ENCODE peak calls at places on chromosomes 6 and 20, in eight cellular contexts. Q, W, R, O, X, B, U and J are unnamed samples.

GRCh38 chr6:37137201-37137880 is 32.6 kb upstream of the PIM1 start:
- DNase-seq in B (no peak), X (no peak), O (no peak), Q (peak), W (no peak), R (no peak), U (peak), J (peak)

GRCh38 chr20:20895537-20895936 is 183.1 kb upstream of the RALGAPA2 start:
- DNase-seq in Q (no peak), W (no peak), R (no peak), U (no peak), B (no peak), O (no peak), X (no peak), J (no peak)

GRCh38 chr6:123276439-123277045 is 280.5 kb downstream of the CLVS2 start:
- DNase-seq in Q (no peak), R (no peak), O (no peak), W (no peak), X (no peak), U (no peak), B (no peak), J (no peak)

GRCh38 chr6:107670792-107671199 is 153.3 kb downstream of the SCML4 start:
- DNase-seq in U (peak), B (peak), X (no peak), W (no peak), O (no peak), R (peak), Q (peak), J (peak)

GRCh38 chr6:148349466-148349865 is 6.8 kb downstream of the SASH1 start:
- DNase-seq in B (no peak), O (no peak), Q (no peak), W (no peak), X (no peak), U (no peak), R (no peak), J (no peak)

GRCh38 chr6:14200047-14200446 is 82.5 kb downstream of the CD83 start:
- DNase-seq in W (no peak), R (no peak), Q (no peak), U (no peak), O (no peak), B (no peak), X (no peak), J (no peak)

GRCh38 chr6:166221040-166221439 is 53.4 kb upstream of the TBXT start:
- DNase-seq in O (no peak), B (no peak), U (no peak), Q (peak), R (no peak), X (no peak), W (no peak), J (peak)

GRCh38 chr6:113439861-113440260 is 417.3 kb upstream of the MARCKS start:
- DNase-seq in Q (no peak), O (no peak), W (no peak), X (no peak), U (no peak), B (no peak), R (no peak), J (no peak)

GRCh38 chr6:112956696-112957525 is 609.8 kb downstream of the RFPL4B start:
- DNase-seq in B (no peak), U (peak), O (no peak), X (no peak), Q (no peak), W (no peak), R (no peak), J (no peak)

GRCh38 chr20:47989957-47990356 is 204.7 kb upstream of the SULF2 start:
- DNase-seq in Q (no peak), X (no peak), W (no peak), U (no peak), R (no peak), B (no peak), O (no peak), J (no peak)

GRCh38 chr6:31270788-31271640 is 878 bp downstream of the HLA-C start:
- DNase-seq in B (peak), X (no peak), W (peak), Q (peak), O (peak), U (peak), R (peak), J (peak)

GRCh38 chr6:11537229-11538048 is at the start of gene TMEM170B:
- DNase-seq in B (peak), O (peak), W (peak), R (peak), U (peak), Q (peak), X (peak), J (peak)

GRCh38 chr20:5197847-5198650 is 71.2 kb downstream of the CDS2 start:
- DNase-seq in Q (no peak), B (no peak), W (no peak), O (no peak), U (no peak), R (peak), X (no peak), J (no peak)

GRCh38 chr6:91083226-91083625 is 496.4 kb upstream of the MAP3K7 start:
- DNase-seq in X (no peak), O (no peak), R (no peak), B (no peak), W (no peak), U (no peak), Q (no peak), J (no peak)

GRCh38 chr20:47296950-47297349 is 59.5 kb downstream of the ZMYND8 start:
- DNase-seq in W (peak), R (no peak), B (no peak), U (no peak), X (no peak), O (no peak), Q (no peak), J (no peak)

GRCh38 chr20:23200914-23201313 is 114.8 kb upstream of the CD93 start:
- DNase-seq in O (no peak), Q (no peak), W (no peak), X (no peak), U (no peak), R (peak), B (no peak), J (no peak)

GRCh38 chr6:24775520-24776058 is 852 bp downstream of the GMNN start:
- DNase-seq in W (no peak), O (no peak), X (no peak), U (peak), B (no peak), R (no peak), Q (peak), J (peak)

GRCh38 chr6:108735991-108736345 is 112.3 kb upstream of the ARMC2 start:
- DNase-seq in B (no peak), U (no peak), O (no peak), W (no peak), X (no peak), Q (no peak), R (no peak), J (no peak)